ENCODE peak calls at places on chromosomes 11 and 22, in ten cellular contexts. D, I, Z, B, J, W, S, N, H and Q are unnamed samples.

GRCh38 chr22:20656902-20657836 is 116.7 kb upstream of the SERPIND1 start:
- DNase-seq in D (no peak), I (no peak), Z (no peak), B (peak), J (no peak), W (peak), S (no peak), N (no peak), H (no peak), Q (no peak)

GRCh38 chr11:27477831-27478230 is 5.2 kb upstream of the LGR4 start:
- DNase-seq in D (no peak), I (no peak), Z (no peak), B (no peak), J (no peak), W (no peak), S (no peak), N (no peak), H (no peak), Q (no peak)

GRCh38 chr22:26066534-26066933 is 102.7 kb upstream of the SEZ6L start:
- DNase-seq in D (no peak), I (no peak), Z (no peak), B (no peak), J (no peak), W (peak), S (no peak), N (no peak), H (no peak), Q (peak)

GRCh38 chr11:66856496-66857233 is at the start of gene LRFN4:
- DNase-seq in D (no peak), I (no peak), Z (peak), B (no peak), J (peak), W (no peak), S (no peak), N (peak), H (peak), Q (no peak)

GRCh38 chr22:44108076-44108475 is 72.6 kb upstream of the PARVG start:
- DNase-seq in D (no peak), I (no peak), Z (no peak), B (no peak), J (no peak), W (no peak), S (no peak), N (no peak), H (no peak), Q (no peak)

GRCh38 chr11:65417221-65417701 is 5.3 kb upstream of the NEAT1 start:
- DNase-seq in D (peak), I (peak), Z (peak), B (no peak), J (no peak), W (peak), S (no peak), N (peak), H (peak), Q (no peak)

GRCh38 chr11:112162761-112163669 is 879 bp downstream of the IL18 start:
- DNase-seq in D (no peak), I (no peak), Z (no peak), B (peak), J (peak), W (no peak), S (no peak), N (no peak), H (peak), Q (no peak)

GRCh38 chr22:21042978-21043855 is 2.5 kb upstream of the LRRC74B start:
- DNase-seq in D (peak), I (no peak), Z (no peak), B (no peak), J (no peak), W (no peak), S (no peak), N (no peak), H (no peak), Q (no peak)

GRCh38 chr22:30453731-30454510 is 17.9 kb downstream of the SEC14L3 start:
- DNase-seq in D (no peak), I (no peak), Z (no peak), B (peak), J (no peak), W (no peak), S (no peak), N (no peak), H (no peak), Q (no peak)

GRCh38 chr22:19201858-19202798 is 23.6 kb upstream of the SLC25A1 start:
- DNase-seq in D (peak), I (no peak), Z (no peak), B (no peak), J (no peak), W (no peak), S (no peak), N (no peak), H (no peak), Q (no peak)

GRCh38 chr11:57903441-57904123 is 120.1 kb upstream of the OR9Q1 start:
- DNase-seq in D (no peak), I (no peak), Z (no peak), B (no peak), J (peak), W (no peak), S (peak), N (no peak), H (peak), Q (no peak)

GRCh38 chr11:72782081-72782920 is 11.5 kb downstream of the STARD10 start:
- DNase-seq in D (peak), I (no peak), Z (no peak), B (no peak), J (no peak), W (peak), S (peak), N (no peak), H (no peak), Q (no peak)

GRCh38 chr11:17887779-17888178 is 125.1 kb downstream of the SERGEF start:
- DNase-seq in D (no peak), I (no peak), Z (no peak), B (peak), J (no peak), W (peak), S (no peak), N (no peak), H (no peak), Q (no peak)

GRCh38 chr11:117690484-117691205 is 106.4 kb downstream of the DSCAML1 start:
- DNase-seq in D (no peak), I (no peak), Z (peak), B (no peak), J (no peak), W (no peak), S (no peak), N (no peak), H (no peak), Q (no peak)

GRCh38 chr22:44693756-44694155 is 8.2 kb upstream of the PRR5 start:
- DNase-seq in D (no peak), I (no peak), Z (no peak), B (no peak), J (no peak), W (no peak), S (no peak), N (no peak), H (no peak), Q (no peak)

GRCh38 chr22:30863161-30863833 is 105.3 kb downstream of the MORC2 start:
- DNase-seq in D (no peak), I (no peak), Z (no peak), B (no peak), J (no peak), W (peak), S (peak), N (no peak), H (peak), Q (peak)

GRCh38 chr11:45677811-45678515 is 12.5 kb upstream of the CHST1 start:
- DNase-seq in D (no peak), I (no peak), Z (no peak), B (no peak), J (no peak), W (no peak), S (no peak), N (no peak), H (no peak), Q (no peak)

GRCh38 chr22:45972868-45973212 is 4.1 kb downstream of the WNT7B start:
- DNase-seq in D (no peak), I (no peak), Z (no peak), B (no peak), J (no peak), W (no peak), S (no peak), N (no peak), H (no peak), Q (no peak)

DNA sequence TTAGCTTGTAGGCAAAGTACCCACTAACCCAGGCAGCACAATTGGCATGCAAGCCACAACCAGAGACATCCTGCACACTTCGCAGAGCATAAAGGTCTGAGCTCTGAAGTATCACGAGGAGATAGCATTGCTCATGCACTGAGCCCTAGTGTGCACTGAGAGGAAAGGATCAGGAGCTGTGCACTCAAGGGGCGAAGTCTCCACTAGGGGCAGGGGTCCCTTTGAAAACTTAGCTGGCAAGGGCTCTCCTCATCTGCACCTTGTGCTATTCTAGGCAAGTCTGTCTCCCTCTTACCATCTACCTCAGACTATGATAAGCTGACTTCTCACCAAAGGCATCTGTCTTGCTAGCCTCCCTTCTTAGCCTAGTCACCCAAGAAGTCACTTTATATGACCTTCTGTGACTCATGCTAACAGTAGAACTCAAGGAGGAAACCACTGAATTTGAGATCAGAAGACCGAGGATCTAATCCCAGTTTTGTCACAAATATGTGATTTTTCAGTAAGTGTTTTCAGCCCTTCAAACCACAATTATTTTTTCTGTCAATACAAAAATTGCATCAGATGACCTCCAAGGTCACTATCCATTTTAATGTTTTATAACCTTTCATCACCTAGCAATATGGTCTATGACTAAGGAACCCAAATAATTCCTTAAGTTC is 1078.0 kb downstream of the NTM start:
- DNase-seq in D (no peak), I (no peak), Z (no peak), B (peak), J (no peak), W (peak), S (no peak), N (no peak), H (no peak), Q (no peak)
- TF ChIP-seq CTCF in D (no peak), I (no peak), Z (no peak), B (no peak), J (no peak), W (peak), S (no peak), N (no peak), H (no peak), Q (no peak)

DNA sequence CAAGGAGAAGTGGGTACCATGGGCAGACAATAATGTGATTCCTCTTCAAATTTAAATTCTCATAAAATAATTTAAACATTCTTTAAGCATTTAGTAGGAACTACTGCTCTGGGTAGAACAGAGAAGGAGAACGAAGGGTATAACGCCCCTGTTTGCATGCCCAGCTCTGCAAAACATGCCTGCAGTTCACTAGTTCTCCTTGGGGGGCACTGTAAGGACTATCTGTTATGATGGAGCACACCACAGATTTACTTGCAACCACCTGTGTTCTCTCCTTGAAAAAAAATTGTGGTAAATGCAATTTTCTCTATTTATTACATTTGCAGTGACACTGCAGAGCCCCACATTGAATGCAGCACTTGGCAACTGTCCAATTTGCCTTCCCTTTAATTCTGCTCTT is 100.3 kb downstream of the GUCY1A2 start:
- DNase-seq in D (no peak), I (no peak), Z (peak), B (peak), J (no peak), W (peak), S (peak), N (no peak), H (no peak), Q (peak)
- TF ChIP-seq CTCF in D (no peak), I (no peak), Z (peak), B (peak), J (no peak), W (peak), S (peak), N (no peak), H (peak), Q (peak)

DNA sequence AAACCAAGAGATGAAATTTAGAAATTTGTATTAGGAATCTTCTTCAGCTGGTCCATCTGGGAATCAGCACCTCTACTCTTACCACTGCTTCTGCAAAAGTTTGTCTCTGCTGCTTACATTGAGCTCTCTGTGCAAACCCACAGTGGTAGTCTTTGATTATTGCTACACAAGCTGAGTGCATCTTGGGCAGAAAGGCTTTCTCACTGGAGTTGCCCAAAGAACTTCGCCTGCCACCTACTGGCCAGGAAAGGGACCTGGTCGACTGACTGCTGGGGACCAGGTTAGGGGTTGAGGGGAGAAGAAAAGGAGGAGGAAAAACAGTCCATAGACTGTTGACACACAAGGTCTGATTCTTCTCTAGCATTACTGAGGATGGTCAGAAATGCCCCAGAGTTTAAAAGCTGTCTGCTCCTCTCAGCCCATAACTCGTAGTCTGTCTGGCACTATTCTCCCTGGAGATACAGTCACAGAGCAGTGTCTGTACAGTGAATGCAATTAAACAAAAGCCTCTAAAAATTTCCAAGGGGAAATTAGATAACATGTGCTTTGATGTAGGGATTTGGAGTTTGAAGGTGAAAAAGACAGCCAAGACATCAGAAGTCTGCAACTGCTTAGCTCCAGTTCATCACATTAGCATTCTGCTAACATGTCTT is 215.0 kb upstream of the CTSC start:
- DNase-seq in D (no peak), I (no peak), Z (peak), B (peak), J (peak), W (peak), S (peak), N (peak), H (no peak), Q (peak)
- TF ChIP-seq CTCF in D (peak), I (peak), Z (peak), B (peak), J (no peak), W (peak), S (peak), N (peak), H (peak), Q (peak)

GRCh38 chr22:36136988-36137387 is 23.6 kb downstream of the APOL3 start:
- DNase-seq in D (no peak), I (no peak), Z (no peak), B (no peak), J (no peak), W (no peak), S (no peak), N (no peak), H (no peak), Q (no peak)
- TF ChIP-seq CTCF in D (no peak), I (no peak), Z (no peak), B (no peak), J (no peak), W (no peak), S (no peak), N (no peak), H (no peak), Q (no peak)

GRCh38 chr11:74777877-74778276 is 29.2 kb downstream of the RNF169 start:
- DNase-seq in D (no peak), I (no peak), Z (no peak), B (no peak), J (no peak), W (no peak), S (no peak), N (no peak), H (no peak), Q (no peak)
- TF ChIP-seq CTCF in D (no peak), I (no peak), Z (no peak), B (no peak), J (no peak), W (no peak), S (no peak), N (no peak), H (no peak), Q (no peak)